ENCODE peak calls at places on chromosomes 1 and 21, in nine cellular contexts. T is PC-3, B is AG04450, P is lung, Y is fibroblast of mammary gland, U is heart right ventricle, N is fibroblast of pulmonary artery, S is psoas muscle, V is astrocyte of the spinal cord. X is an unnamed sample.

GRCh38 chr1:212470059-212470458 is 37.3 kb downstream of the NENF start:
- DNase-seq in V (peak), U (peak), B (peak), S (peak), T (peak), P (peak), Y (peak), N (peak), X (no peak)

GRCh38 chr1:27491748-27492700 is 2.1 kb upstream of the WASF2 start:
- DNase-seq in B (no peak), S (peak), Y (no peak), U (peak), T (no peak), N (peak), V (peak), P (no peak), X (no peak)

GRCh38 chr1:53475661-53476060 is 16.5 kb downstream of the DMRTB1 start:
- DNase-seq in S (no peak), Y (no peak), N (no peak), B (no peak), U (no peak), T (no peak), P (no peak), V (no peak), X (no peak)

GRCh38 chr1:165439287-165439686 is 5.6 kb downstream of the RXRG start:
- DNase-seq in N (no peak), B (no peak), T (no peak), V (no peak), P (no peak), U (no peak), Y (no peak), S (no peak), X (no peak)

GRCh38 chr1:71834570-71835441 is 447.5 kb downstream of the NEGR1 start:
- DNase-seq in P (no peak), B (no peak), U (peak), V (no peak), N (no peak), S (no peak), Y (no peak), T (no peak), X (no peak)

GRCh38 chr21:45999581-46000181 is 18.1 kb downstream of the COL6A1 start:
- DNase-seq in V (no peak), U (no peak), T (no peak), B (no peak), P (no peak), N (no peak), S (no peak), Y (no peak), X (no peak)

GRCh38 chr1:39933956-39934941 is 20.7 kb upstream of the MFSD2A start:
- DNase-seq in T (peak), Y (peak), P (peak), N (peak), V (peak), U (peak), B (peak), S (peak), X (no peak)

GRCh38 chr1:222058249-222058648 is 316.4 kb upstream of the DUSP10 start:
- DNase-seq in P (no peak), V (no peak), N (no peak), U (no peak), B (no peak), Y (no peak), T (no peak), S (no peak), X (no peak)

GRCh38 chr1:45846931-45847330 is 43.5 kb downstream of the MAST2 start:
- DNase-seq in B (no peak), P (no peak), S (no peak), N (peak), Y (peak), U (no peak), T (peak), V (peak), X (no peak)

GRCh38 chr1:245380790-245381535 is 226.2 kb downstream of the KIF26B start:
- DNase-seq in U (no peak), B (no peak), V (peak), N (peak), Y (no peak), P (no peak), S (no peak), T (no peak), X (no peak)

GRCh38 chr1:23559136-23559984 is at the start of gene ID3:
- DNase-seq in P (peak), Y (peak), B (peak), T (peak), U (peak), N (peak), S (peak), V (peak), X (peak)

GRCh38 chr21:22223385-22223784 is 1225.2 kb downstream of the NCAM2 start:
- DNase-seq in V (no peak), T (no peak), U (no peak), N (peak), Y (no peak), S (no peak), P (no peak), B (no peak), X (no peak)

GRCh38 chr1:64187646-64188045 is 15.8 kb upstream of the UBE2U start:
- DNase-seq in S (no peak), B (no peak), N (no peak), T (peak), Y (peak), U (no peak), V (no peak), P (no peak), X (no peak)

GRCh38 chr1:156766288-156767100 is 841 bp upstream of the PRCC start:
- DNase-seq in T (peak), Y (no peak), B (no peak), V (no peak), U (peak), N (no peak), P (no peak), S (no peak), X (no peak)

GRCh38 chr21:34544032-34544496 is 32.1 kb upstream of the KCNE1 start:
- DNase-seq in B (no peak), P (peak), S (peak), V (peak), T (peak), N (peak), U (no peak), Y (peak), X (no peak)

GRCh38 chr1:174364996-174365760 is 82.6 kb upstream of the GPR52 start:
- DNase-seq in U (no peak), S (no peak), Y (no peak), T (no peak), B (no peak), V (no peak), P (no peak), N (no peak), X (no peak)

GRCh38 chr1:21189906-21190500 is 13.3 kb upstream of the EIF4G3 start:
- DNase-seq in N (no peak), T (no peak), Y (no peak), P (no peak), B (no peak), S (no peak), U (no peak), V (no peak), X (no peak)

GRCh38 chr1:118944133-118944532 is 44.0 kb downstream of the TBX15 start:
- DNase-seq in V (peak), T (peak), Y (peak), S (no peak), N (no peak), P (no peak), U (no peak), B (no peak), X (no peak)

GRCh38 chr21:39612233-39613028 is at the start of gene B3GALT5:
- DNase-seq in U (no peak), P (no peak), T (peak), B (no peak), S (no peak), Y (peak), V (peak), N (no peak), X (no peak)

GRCh38 chr1:231493421-231494185 is 34.9 kb upstream of the TSNAX start:
- DNase-seq in N (peak), T (no peak), V (peak), U (no peak), P (no peak), S (no peak), B (no peak), Y (peak), X (no peak)

GRCh38 chr1:173995475-173995874 is 26.7 kb downstream of the RC3H1 start:
- DNase-seq in P (no peak), V (no peak), N (no peak), Y (no peak), U (no peak), S (no peak), T (peak), B (no peak), X (no peak)

GRCh38 chr1:1819762-1820161 is 41.5 kb upstream of the NADK start:
- DNase-seq in S (no peak), Y (no peak), T (no peak), V (no peak), P (no peak), N (no peak), B (no peak), U (no peak), X (no peak)

GRCh38 chr1:87449348-87449963 is 120.8 kb downstream of the LMO4 start:
- DNase-seq in V (no peak), B (no peak), N (peak), T (peak), S (no peak), P (peak), U (peak), Y (peak), X (peak)

GRCh38 chr1:179955318-179955638 is 668 bp downstream of the CEP350 start:
- DNase-seq in Y (peak), T (no peak), P (no peak), N (peak), V (no peak), U (no peak), B (no peak), S (no peak), X (no peak)

GRCh38 chr21:38498057-38498833 is at the start of gene ERG:
- DNase-seq in V (no peak), T (no peak), N (no peak), B (no peak), P (no peak), U (peak), S (no peak), Y (no peak), X (no peak)

GRCh38 chr21:42777757-42778344 is 101.5 kb downstream of the WDR4 start:
- DNase-seq in N (no peak), S (no peak), P (no peak), T (no peak), B (no peak), Y (no peak), U (no peak), V (peak), X (peak)

GRCh38 chr1:226605573-226605950 is 57.0 kb downstream of the STUM start:
- DNase-seq in S (no peak), V (no peak), Y (no peak), N (no peak), T (no peak), U (no peak), P (no peak), B (no peak), X (no peak)

DNA sequence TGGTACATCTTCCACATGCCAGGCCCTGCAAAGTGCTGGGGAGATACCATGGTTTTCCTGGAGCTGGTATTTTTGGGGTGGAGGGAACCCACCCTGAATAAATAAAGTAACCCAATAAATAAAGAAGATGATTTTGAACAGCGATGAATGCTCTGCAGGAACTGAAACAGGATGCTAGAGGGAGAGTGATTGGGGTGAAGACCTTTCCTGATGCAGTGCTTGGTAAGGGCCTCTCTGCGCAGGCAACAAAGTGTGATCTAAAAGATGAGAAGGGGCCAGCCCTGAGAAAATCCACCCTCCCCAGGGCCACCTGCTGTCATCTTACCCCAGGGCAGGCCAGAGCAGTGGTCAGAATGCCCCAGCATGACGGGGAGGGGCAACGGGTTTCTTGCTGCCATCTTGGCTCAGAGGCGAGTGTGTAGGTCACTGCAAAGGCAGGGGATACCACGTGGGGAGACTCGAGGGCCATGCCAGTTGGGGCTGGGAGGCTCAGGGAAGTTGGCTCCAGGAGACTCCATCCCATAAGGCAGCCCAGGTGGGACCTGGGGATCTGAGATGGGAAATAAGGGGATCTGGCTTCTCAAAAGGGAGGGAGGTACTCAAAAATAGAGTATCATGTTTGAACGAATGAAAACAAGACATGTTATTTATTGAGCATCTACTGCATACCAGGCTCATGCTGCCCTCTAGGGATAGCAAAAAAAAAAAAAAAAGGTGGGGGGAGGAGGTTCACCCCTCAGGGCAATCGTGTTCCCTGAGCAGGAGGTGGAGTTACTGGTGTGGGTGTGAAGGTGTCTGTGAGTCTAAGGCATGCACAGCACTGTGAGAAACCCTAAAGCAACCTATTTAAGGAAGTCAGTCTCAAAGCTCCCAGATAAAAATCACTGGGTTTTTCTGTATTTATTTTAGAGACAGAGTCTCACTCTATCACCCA is 2.8 kb downstream of the SRARP start:
- DNase-seq in N (peak), U (no peak), V (peak), T (peak), P (no peak), B (no peak), S (no peak), Y (peak), X (no peak)
- TF ChIP-seq CTCF in N (peak), U (no peak), V (peak), T (peak), P (no peak), B (no peak), S (no peak), Y (peak), X (no peak)

GRCh38 chr1:100921110-100921706 is 25.3 kb downstream of the SLC30A7 start:
- DNase-seq in U (no peak), B (peak), Y (peak), S (no peak), T (peak), N (peak), P (no peak), V (peak), X (no peak)
- TF ChIP-seq CTCF in U (peak), B (peak), Y (peak), S (peak), T (peak), N (peak), P (peak), V (peak), X (peak)

GRCh38 chr1:151837197-151837596 is 2.4 kb downstream of the C2CD4D start:
- DNase-seq in S (no peak), U (no peak), P (no peak), T (no peak), V (no peak), Y (no peak), N (no peak), B (no peak), X (no peak)
- TF ChIP-seq CTCF in S (no peak), U (no peak), P (no peak), T (no peak), V (no peak), Y (no peak), N (no peak), B (no peak), X (no peak)

GRCh38 chr1:16915627-16915973 is 6.1 kb upstream of the CROCC start:
- DNase-seq in N (peak), U (no peak), Y (peak), V (no peak), P (no peak), B (no peak), T (no peak), S (no peak), X (no peak)
- TF ChIP-seq CTCF in N (peak), U (no peak), Y (peak), V (peak), P (no peak), B (peak), T (peak), S (no peak), X (no peak)

X was measured in activated B cell treated with CpG ODN at 0.5 μM for 24 hours.